ENCODE peak calls at places on chromosomes 13 and 19, in eight cellular contexts. F is upper lobe of left lung, Z is colonic mucosa, K is thoracic aorta, C is upper lobe of right lung, R is ovary, B is SJCRH30, T is body of pancreas. H is an unnamed sample. For H3K9me3, the result is how much of the 10 kb centered on the place peaks cover.

GRCh38 chr13:48542581-48543341 is 9.9 kb upstream of the RCBTB2 start:
- DNase-seq in T (peak), C (peak), F (peak), K (no peak), R (peak), Z (peak), B (peak), H (peak)

GRCh38 chr19:14375582-14376291 is 5.5 kb upstream of the ADGRE5 start:
- DNase-seq in K (no peak), Z (no peak), F (no peak), T (no peak), R (no peak), C (no peak), B (peak), H (peak)

GRCh38 chr19:49193822-49194394 is 36.3 kb downstream of the TRPM4 start:
- DNase-seq in F (no peak), T (no peak), C (no peak), R (no peak), K (no peak), B (no peak), Z (no peak), H (no peak)

GRCh38 chr13:101880581-101880980 is 428.1 kb downstream of the ITGBL1 start:
- DNase-seq in F (no peak), R (no peak), B (no peak), K (no peak), T (no peak), C (no peak), Z (no peak), H (no peak)

GRCh38 chr19:47779524-47780214 is 1.2 kb downstream of the SELENOW start:
- DNase-seq in Z (peak), R (peak), T (peak), C (no peak), B (no peak), F (peak), K (peak), H (peak)

GRCh38 chr13:112456138-112457056 is 80.2 kb downstream of the SPACA7 start:
- DNase-seq in T (no peak), C (peak), B (no peak), K (no peak), R (no peak), F (peak), Z (no peak), H (no peak)

GRCh38 chr13:20206836-20207235 is 14.1 kb upstream of the GJB2 start:
- DNase-seq in T (no peak), R (no peak), Z (no peak), K (no peak), F (no peak), B (no peak), C (no peak), H (no peak)

GRCh38 chr19:16067205-16067938 is 8.9 kb upstream of the TPM4 start:
- DNase-seq in B (no peak), K (peak), R (peak), F (peak), T (no peak), C (peak), Z (peak), H (peak)

GRCh38 chr19:30216453-30216852 is 155.7 kb upstream of the ZNF536 start:
- DNase-seq in C (no peak), F (no peak), T (no peak), B (no peak), K (no peak), R (no peak), Z (no peak), H (no peak)

GRCh38 chr19:6023085-6023682 is 45.2 kb upstream of the RANBP3 start:
- DNase-seq in K (no peak), C (no peak), Z (no peak), F (no peak), B (no peak), R (no peak), T (no peak), H (no peak)

GRCh38 chr19:6232567-6232966 is 47.2 kb downstream of the MLLT1 start:
- DNase-seq in T (no peak), F (no peak), R (no peak), K (no peak), Z (no peak), B (no peak), C (no peak), H (no peak)

GRCh38 chr19:42290523-42291436 is 11.2 kb upstream of the PRR19 start:
- DNase-seq in Z (no peak), R (no peak), K (no peak), C (no peak), B (peak), T (no peak), F (no peak), H (no peak)

GRCh38 chr19:50276370-50277063 is 52.7 kb downstream of the KCNC3 start:
- DNase-seq in R (no peak), F (no peak), C (no peak), B (no peak), K (no peak), Z (no peak), T (no peak), H (no peak)

GRCh38 chr13:113623491-113624234 is 34.3 kb downstream of the ATP4B start:
- DNase-seq in C (no peak), K (no peak), B (peak), Z (no peak), T (no peak), F (no peak), R (no peak), H (no peak)

GRCh38 chr13:50133277-50133953 is 118.2 kb downstream of the KCNRG start:
- DNase-seq in F (no peak), C (no peak), Z (no peak), B (no peak), K (no peak), T (no peak), R (no peak), H (no peak)

GRCh38 chr19:2453431-2454025 is 3.2 kb downstream of the LMNB2 start:
- DNase-seq in T (no peak), K (no peak), B (no peak), C (no peak), Z (no peak), F (no peak), R (no peak), H (peak)

GRCh38 chr19:2451741-2452140 is 5.0 kb downstream of the LMNB2 start:
- DNase-seq in K (no peak), R (no peak), T (no peak), Z (no peak), F (no peak), C (no peak), B (no peak), H (no peak)

GRCh38 chr19:2446390-2446789 is 10.4 kb downstream of the LMNB2 start:
- DNase-seq in B (peak), Z (no peak), K (no peak), T (no peak), R (no peak), C (no peak), F (no peak), H (no peak)

GRCh38 chr19:2451138-2451537 is 5.6 kb downstream of the LMNB2 start:
- DNase-seq in C (no peak), Z (no peak), R (no peak), B (no peak), K (no peak), T (no peak), F (no peak), H (no peak)

DNA sequence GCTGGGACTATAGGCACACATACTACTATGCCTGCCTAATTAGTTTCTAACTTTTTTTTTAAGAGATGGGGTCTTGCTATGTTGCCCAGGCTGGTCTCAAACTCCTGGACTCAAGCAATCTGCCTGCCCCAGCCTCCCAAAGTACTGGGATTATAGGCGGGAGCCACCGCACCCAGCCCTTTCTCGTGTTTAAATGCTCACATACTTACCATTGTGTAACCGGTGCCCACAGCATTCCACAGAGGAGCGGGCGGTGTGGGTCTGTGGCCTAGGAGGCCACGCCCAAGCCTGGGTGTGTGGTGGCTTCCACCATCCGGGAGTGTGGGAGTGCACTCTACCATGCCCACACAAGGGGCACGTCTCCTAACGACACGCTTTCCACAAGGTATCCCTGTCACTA is 7.7 kb downstream of the LMNB2 start:
- DNase-seq in B (no peak), K (no peak), Z (no peak), R (no peak), T (no peak), C (no peak), F (no peak), H (no peak)
- H3K9me3 ChIP-seq in B (under half), K (under half), Z (under half), R (under half), T (under half), C (under half), F (under half), H (under half)

GRCh38 chr19:1038995-1039645 is 787 bp upstream of the ABCA7 start:
- DNase-seq in F (no peak), T (no peak), B (no peak), C (no peak), Z (no peak), R (no peak), K (no peak), H (no peak)
- H3K27ac ChIP-seq in F (peak), T (peak), B (no peak), C (peak), Z (peak), R (no peak), K (peak), H (no peak)

GRCh38 chr19:18998276-18998675 is 35.0 kb downstream of the SUGP2 start:
- DNase-seq in B (no peak), K (no peak), R (no peak), T (no peak), Z (no peak), C (no peak), F (no peak), H (no peak)
- H3K9me3 ChIP-seq in B (under half), K (under half), R (under half), T (under half), Z (under half), C (under half), F (under half), H (under half)

GRCh38 chr19:55209430-55210119 is at the start of gene PTPRH:
- DNase-seq in B (no peak), T (peak), Z (peak), R (no peak), F (no peak), K (no peak), C (no peak), H (no peak)
- H3K27ac ChIP-seq in B (no peak), T (peak), Z (peak), R (no peak), F (no peak), K (no peak), C (no peak), H (peak)

GRCh38 chr13:18959996-18960395 is 221.6 kb downstream of the TUBA3C start:
- DNase-seq in F (no peak), C (peak), Z (no peak), B (no peak), K (no peak), R (no peak), T (no peak), H (no peak)

GRCh38 chr13:18959229-18959628 is 222.4 kb downstream of the TUBA3C start:
- DNase-seq in T (no peak), R (no peak), K (no peak), Z (no peak), C (peak), B (no peak), F (no peak), H (no peak)

GRCh38 chr13:18962168-18962734 is 219.4 kb downstream of the TUBA3C start:
- DNase-seq in C (no peak), K (no peak), R (no peak), T (no peak), B (no peak), F (no peak), Z (no peak), H (no peak)

GRCh38 chr13:18961383-18962117 is 220.1 kb downstream of the TUBA3C start:
- DNase-seq in R (no peak), C (no peak), F (no peak), T (no peak), K (no peak), Z (no peak), B (no peak), H (no peak)

DNA sequence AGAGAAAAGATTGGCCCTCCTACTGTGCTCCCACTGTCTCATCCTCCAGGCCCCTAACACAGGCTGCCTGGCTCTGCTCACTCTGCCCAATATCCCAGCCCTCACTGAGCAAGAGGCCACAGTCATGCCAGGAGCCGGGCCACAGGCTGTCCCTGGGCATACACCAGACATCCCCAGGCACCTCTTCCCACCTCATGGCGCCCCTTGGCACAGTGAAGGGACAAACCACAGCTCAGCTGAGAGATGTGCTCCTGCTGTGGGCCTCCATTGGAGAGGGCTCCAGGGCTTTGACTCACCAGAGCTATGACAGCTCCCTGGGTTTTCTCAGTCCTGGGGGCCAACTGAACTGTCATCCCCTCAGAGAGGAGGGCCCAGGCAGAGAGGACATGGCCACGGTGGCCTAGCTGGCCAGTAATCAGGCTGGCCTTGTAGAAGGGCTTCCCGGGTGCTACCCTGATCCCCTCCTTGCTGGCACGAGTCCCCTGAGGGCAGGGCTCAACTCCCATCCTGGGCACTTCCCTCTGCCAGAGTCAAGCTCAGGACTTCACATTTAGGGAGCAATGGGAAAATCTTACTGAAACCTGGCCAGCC is 220.9 kb downstream of the TUBA3C start:
- DNase-seq in F (no peak), T (no peak), R (no peak), Z (no peak), B (no peak), K (no peak), C (peak), H (no peak)
- H3K9me3 ChIP-seq in F (under half), T (under half), R (under half), Z (under half), B (under half), K (under half), C (under half), H (under half)

DNA sequence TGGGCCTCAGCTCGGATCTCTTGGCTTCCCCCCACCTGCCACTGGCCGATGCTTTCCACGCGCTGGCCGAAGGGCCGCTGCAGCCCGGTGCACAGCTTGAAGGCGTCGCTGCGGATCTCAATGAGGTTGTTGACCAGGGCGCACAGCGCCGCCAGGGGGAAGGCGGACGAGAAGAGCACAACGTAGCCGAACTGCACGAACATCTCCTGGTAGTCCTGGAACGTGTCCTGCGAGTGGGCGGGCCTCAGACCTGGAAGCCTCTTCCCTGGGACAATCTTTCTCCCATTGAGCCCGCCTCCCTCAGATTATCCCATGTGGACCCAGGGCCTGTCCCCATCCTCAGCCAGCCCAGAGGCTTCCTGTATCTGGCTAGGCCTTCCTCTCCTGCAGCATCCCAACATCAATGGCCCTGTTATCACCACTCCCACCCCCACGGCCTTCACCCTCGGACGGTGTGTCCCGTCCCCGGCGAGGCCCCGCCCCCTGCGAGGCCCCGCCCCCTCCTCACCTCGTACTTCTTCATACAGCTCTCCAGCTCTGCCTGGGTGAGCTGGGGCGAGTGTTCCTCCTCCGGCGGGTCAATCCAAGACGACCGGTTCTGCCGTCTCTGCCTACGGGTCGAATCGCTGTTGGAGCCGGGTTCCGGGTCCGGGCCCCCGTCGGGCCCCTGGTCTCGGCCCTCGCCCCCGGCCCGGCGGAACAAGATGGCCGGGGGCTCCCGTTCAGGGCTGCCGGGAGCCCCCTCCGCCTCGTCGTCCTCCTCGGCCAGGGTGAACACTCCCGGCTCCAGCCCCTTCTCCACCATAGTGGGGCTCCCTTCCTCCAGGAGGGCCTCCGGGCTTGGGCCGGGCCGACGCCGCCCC is 6.8 kb downstream of the ANO8 start:
- DNase-seq in T (peak), Z (peak), B (no peak), F (peak), C (peak), R (peak), K (no peak), H (no peak)
- H3K27ac ChIP-seq in T (peak), Z (peak), B (no peak), F (peak), C (peak), R (no peak), K (no peak), H (no peak)

DNA sequence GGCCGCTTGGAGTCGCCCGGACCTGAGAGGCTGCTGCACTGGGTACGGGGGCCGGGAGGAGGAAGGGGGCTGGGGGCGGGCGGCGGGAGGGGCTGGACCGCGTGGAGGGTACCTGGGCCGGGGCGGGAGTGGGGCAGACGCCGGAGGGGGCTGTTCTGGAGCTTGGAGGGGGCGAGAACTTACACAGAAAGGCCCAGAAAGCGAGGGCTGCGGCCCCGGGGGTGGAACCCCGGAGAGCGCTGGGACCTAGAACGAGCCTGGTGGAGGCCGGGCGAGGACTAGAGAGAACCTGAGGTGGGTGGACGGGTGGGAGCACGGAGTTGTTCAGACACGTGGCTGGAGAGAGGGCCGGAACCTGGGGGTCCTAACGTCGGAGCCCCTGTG is 276 bp downstream of the ZNF581 start:
- DNase-seq in R (no peak), Z (no peak), C (no peak), B (no peak), F (no peak), K (no peak), T (no peak), H (no peak)
- H3K9me3 ChIP-seq in R (under half), Z (under half), C (under half), B (under half), F (under half), K (under half), T (under half), H (under half)

DNA sequence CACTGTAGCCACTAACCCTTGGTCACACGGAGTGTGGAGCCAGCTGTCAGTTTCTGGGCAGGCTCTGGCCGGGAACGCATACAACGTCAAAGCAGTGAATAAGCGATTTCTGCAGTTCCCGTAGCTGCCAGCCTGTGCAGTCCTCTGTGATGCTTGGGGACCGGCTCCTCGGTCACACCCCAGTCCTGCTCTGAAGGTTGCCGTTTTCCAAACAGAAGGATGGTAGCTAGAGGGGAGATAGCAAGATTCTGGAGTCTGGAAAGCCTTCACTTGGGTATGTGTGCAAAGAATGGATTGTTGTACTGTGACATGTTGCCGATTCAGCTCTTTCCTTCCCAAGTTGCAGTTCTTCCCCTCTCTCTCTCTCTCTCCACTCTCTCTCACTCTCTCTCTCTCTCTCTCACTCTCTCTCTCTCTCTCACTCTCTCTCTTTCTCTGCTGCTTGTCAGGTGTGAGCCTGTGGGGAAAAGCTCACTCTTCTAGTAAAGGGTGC is 38.7 kb upstream of the C1QTNF9 start:
- DNase-seq in C (peak), R (peak), F (peak), T (peak), B (peak), K (no peak), Z (peak), H (peak)
- H3K27ac ChIP-seq in C (peak), R (peak), F (peak), T (peak), B (peak), K (peak), Z (peak), H (peak)

GRCh38 chr19:53015730-53016129 is 2.0 kb downstream of the ERVV-1 start:
- DNase-seq in T (no peak), C (no peak), R (no peak), B (no peak), F (no peak), Z (no peak), K (no peak), H (no peak)

GRCh38 chr19:53019684-53020083 is 6.0 kb downstream of the ERVV-1 start:
- DNase-seq in F (no peak), K (no peak), R (no peak), B (peak), C (no peak), Z (peak), T (no peak), H (no peak)

GRCh38 chr19:53013621-53014020 is at the start of gene ERVV-1:
- DNase-seq in T (no peak), K (no peak), F (no peak), B (no peak), C (no peak), R (no peak), Z (no peak), H (no peak)

GRCh38 chr19:53012006-53012405 is 1.7 kb upstream of the ERVV-1 start:
- DNase-seq in C (no peak), R (no peak), T (no peak), B (no peak), K (no peak), Z (no peak), F (no peak), H (no peak)

GRCh38 chr19:53015159-53015558 is 1.4 kb downstream of the ERVV-1 start:
- DNase-seq in B (no peak), Z (no peak), R (no peak), T (no peak), K (no peak), F (no peak), C (no peak), H (no peak)
- H3K9me3 ChIP-seq in B (under half), Z (under half), R (under half), T (under half), K (under half), F (under half), C (under half), H (under half)

DNA sequence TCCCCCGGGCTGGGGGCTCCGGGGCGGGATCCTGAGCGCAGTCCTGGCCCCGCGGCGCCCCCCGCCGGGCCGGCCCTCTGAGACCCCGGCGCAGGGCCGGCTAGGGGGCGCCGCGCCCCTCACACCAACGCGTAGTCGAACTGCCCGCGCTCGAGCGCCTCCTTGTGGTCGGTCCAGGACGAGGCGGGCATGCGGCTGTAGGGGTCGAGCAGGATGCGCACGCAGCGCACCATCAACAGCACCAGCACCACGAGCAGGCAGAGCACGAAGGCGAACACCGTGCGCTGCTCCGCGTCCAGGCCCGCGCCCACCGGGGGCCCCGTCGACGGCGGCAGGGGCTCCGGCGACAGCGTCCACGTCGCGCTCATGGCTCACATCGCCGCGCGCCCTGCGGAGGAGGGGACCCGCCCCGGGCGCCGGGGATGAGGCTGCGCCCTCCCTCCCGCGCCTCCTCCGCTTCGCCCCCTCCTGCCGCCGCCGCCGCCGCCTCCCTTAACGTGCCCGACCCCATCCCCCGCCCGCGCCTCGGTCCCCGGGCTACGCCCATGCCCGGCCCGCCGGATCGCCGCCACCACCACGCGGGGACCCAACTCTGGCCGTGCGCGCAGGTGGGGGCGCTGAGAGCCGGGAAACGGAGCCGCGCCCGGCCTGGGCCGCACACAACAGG is 631 bp downstream of the CTXN1 start:
- DNase-seq in Z (peak), R (peak), T (peak), K (no peak), C (peak), F (peak), B (peak), H (peak)
- H3K27ac ChIP-seq in Z (no peak), R (no peak), T (no peak), K (no peak), C (no peak), F (no peak), B (no peak), H (no peak)

H was measured in heart left ventricle.